ENCODE peak calls at places on chromosomes 5 and 9, in eight cellular contexts. C is IMR-90, Q is right lobe of liver, I is sigmoid colon, K is bronchial epithelial cell, A is AG04449, H is hepatocyte, L is A549. Z is an unnamed sample.

GRCh38 chr5:1789838-1790462 is 9.7 kb downstream of the MRPL36 start:
- DNase-seq in C (peak), Q (no peak), I (peak), K (peak), A (peak), H (no peak), L (no peak), Z (no peak)

GRCh38 chr5:123700624-123701023 is 188.6 kb downstream of the CSNK1G3 start:
- DNase-seq in C (peak), Q (no peak), I (no peak), K (peak), A (peak), H (peak), L (peak), Z (no peak)

GRCh38 chr5:149414405-149415244 is 35.5 kb upstream of the IL17B start:
- DNase-seq in C (peak), Q (no peak), I (peak), K (no peak), A (no peak), H (no peak), L (no peak), Z (no peak)

GRCh38 chr9:89430995-89431394 is 66.9 kb downstream of the SEMA4D start:
- DNase-seq in C (no peak), Q (no peak), I (no peak), K (peak), A (no peak), H (no peak), L (no peak), Z (no peak)

GRCh38 chr9:95565982-95566381 is 49.2 kb upstream of the PTCH1 start:
- DNase-seq in C (no peak), Q (no peak), I (no peak), K (no peak), A (no peak), H (no peak), L (no peak), Z (no peak)

GRCh38 chr5:159393854-159394274 is 63.6 kb upstream of the IL12B start:
- DNase-seq in C (no peak), Q (no peak), I (no peak), K (no peak), A (no peak), H (no peak), L (no peak), Z (no peak)

GRCh38 chr5:5018560-5018935 is 121.6 kb upstream of the ADAMTS16 start:
- DNase-seq in C (no peak), Q (no peak), I (no peak), K (no peak), A (no peak), H (no peak), L (no peak), Z (no peak)

GRCh38 chr5:113057437-113058052 is 80.9 kb downstream of the DCP2 start:
- DNase-seq in C (no peak), Q (no peak), I (no peak), K (no peak), A (no peak), H (no peak), L (no peak), Z (no peak)

GRCh38 chr9:33159760-33160127 is 7.4 kb downstream of the B4GALT1 start:
- DNase-seq in C (peak), Q (peak), I (no peak), K (peak), A (no peak), H (no peak), L (no peak), Z (no peak)

GRCh38 chr5:72206994-72207393 is 99.7 kb downstream of the MAP1B start:
- DNase-seq in C (no peak), Q (no peak), I (no peak), K (no peak), A (no peak), H (no peak), L (no peak), Z (no peak)

DNA sequence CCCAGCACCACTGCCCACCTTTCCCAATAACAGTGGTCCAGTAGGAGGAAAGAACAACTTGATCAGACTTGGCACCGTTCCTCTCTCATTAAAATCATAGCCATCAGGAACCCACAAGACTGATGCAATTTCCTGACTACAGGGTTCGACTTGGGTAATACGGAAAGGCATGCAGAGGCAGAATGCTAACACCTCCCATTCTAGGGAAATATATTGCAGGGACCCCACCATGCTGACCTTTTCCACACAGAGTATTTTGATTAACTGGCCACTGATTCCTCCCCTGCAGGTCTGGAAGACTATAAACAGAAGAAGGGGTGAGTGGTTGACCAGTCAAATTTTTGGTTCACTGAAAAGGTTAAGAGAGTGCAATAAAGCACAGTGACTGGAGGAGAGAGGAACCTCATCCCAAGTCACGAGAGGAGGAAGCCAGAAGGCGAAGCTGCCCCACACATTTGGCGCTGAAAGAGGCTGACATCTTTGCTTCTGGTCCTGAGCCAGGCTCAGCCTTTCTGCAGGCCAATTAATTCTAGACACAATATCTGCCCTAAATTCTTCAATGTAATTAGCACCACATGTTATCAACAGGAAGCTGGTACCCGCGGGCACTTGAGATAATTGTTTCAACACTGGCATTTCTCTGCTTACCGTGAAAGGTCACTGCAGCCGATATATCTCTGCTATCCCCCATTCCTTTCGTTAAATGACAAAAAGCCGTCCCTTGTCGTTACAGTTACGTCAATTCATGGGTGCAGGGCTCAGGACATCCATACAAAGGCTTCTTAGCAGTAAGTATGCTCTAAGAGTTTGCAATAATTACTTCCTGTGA is 64.7 kb upstream of the SPOCK1 start:
- DNase-seq in C (peak), Q (no peak), I (no peak), K (peak), A (peak), H (no peak), L (no peak), Z (no peak)
- H3K4me3 ChIP-seq in C (no peak), Q (no peak), I (no peak), K (no peak), A (peak), H (no peak), L (no peak), Z (no peak)

GRCh38 chr9:130265431-130266235 is at the start of gene HMCN2:
- DNase-seq in C (no peak), Q (peak), I (peak), K (no peak), A (no peak), H (peak), L (no peak), Z (no peak)

GRCh38 chr9:130262771-130263170 is 2.8 kb upstream of the HMCN2 start:
- DNase-seq in C (no peak), Q (no peak), I (peak), K (no peak), A (no peak), H (no peak), L (no peak), Z (no peak)

GRCh38 chr9:130264414-130265350 is 878 bp upstream of the HMCN2 start:
- DNase-seq in C (no peak), Q (no peak), I (peak), K (no peak), A (no peak), H (no peak), L (no peak), Z (no peak)

GRCh38 chr9:130262061-130262745 is 3.4 kb upstream of the HMCN2 start:
- DNase-seq in C (no peak), Q (peak), I (peak), K (no peak), A (no peak), H (no peak), L (no peak), Z (no peak)

GRCh38 chr9:130263601-130264413 is 1.8 kb upstream of the HMCN2 start:
- DNase-seq in C (no peak), Q (peak), I (peak), K (peak), A (no peak), H (no peak), L (no peak), Z (no peak)
- TF ChIP-seq CTCF in C (peak), Q (no peak), I (no peak), K (peak), A (no peak), H (no peak), L (no peak), Z (no peak)

GRCh38 chr5:164420161-164420560 is 914.7 kb downstream of the MAT2B start:
- DNase-seq in C (no peak), Q (no peak), I (no peak), K (no peak), A (no peak), H (no peak), L (no peak), Z (no peak)

DNA sequence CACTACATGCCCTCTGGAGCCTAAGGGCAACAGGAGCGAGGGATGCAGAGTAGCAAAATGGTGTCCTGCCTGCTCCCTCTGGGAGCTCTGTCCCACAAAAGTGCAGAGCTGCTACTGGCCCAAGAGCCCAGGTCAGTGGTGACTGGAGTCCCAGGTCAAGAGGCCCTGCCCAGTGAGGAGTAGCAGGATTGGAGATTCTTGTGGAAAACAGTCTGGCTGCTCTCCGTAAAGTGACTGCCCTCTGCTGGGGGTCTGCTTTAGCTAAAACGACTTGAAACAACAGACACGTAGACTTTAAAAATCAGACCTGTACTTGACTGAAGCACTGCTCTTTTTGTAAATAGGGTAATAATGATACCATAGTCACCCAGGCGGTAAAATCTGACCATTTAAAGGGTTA is 917.0 kb downstream of the MAT2B start:
- DNase-seq in C (peak), Q (no peak), I (no peak), K (peak), A (no peak), H (peak), L (no peak), Z (no peak)
- H3K4me3 ChIP-seq in C (no peak), Q (no peak), I (no peak), K (no peak), A (no peak), H (no peak), L (no peak), Z (no peak)

GRCh38 chr9:128992995-128993394 is 35.1 kb downstream of the SH3GLB2 start:
- DNase-seq in C (no peak), Q (no peak), I (no peak), K (peak), A (no peak), H (no peak), L (no peak), Z (no peak)
- TF ChIP-seq CTCF in C (peak), Q (no peak), I (no peak), K (peak), A (peak), H (peak), L (no peak), Z (peak)

DNA sequence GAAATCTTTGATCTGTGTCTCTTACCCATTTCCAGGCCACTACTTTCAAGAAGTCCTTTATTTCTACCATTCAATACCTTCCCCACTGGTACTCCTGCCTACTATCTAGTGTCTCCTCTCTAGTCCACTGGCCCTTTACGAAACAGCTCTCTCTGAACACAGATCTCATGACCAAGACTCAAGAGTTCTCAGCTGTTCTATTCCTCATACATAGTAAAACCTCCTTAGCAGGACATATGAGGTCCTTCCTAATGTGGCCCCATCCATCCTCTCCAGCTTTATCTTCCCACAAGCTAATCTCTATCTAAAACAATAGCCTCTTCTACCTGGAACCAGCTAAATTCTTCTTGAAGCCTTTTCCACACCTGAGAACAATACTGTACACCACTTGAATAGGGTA is 2.6 kb downstream of the TEX10 start:
- DNase-seq in C (no peak), Q (no peak), I (no peak), K (no peak), A (no peak), H (no peak), L (no peak), Z (no peak)
- H3K4me3 ChIP-seq in C (no peak), Q (no peak), I (no peak), K (no peak), A (no peak), H (no peak), L (no peak), Z (no peak)